ENCODE peak calls at places on chromosome 5, in four cellular contexts. L, A, O and I are unnamed samples.
A peak's percentile ranks its signal among the peaks of the same experiment; 100 is the strongest.

GRCh38 chr5:141172381-141173204 is at the start of gene PCDHB7:
- DNase-seq in A (no peak), O (no peak), L (no peak), I (peak; percentile 47)

GRCh38 chr5:11012295-11012694 is 251.3 kb upstream of the DAP start:
- DNase-seq in A (no peak), O (no peak), L (no peak), I (no peak)

GRCh38 chr5:81391-82021 is 10.5 kb upstream of the PLEKHG4B start:
- DNase-seq in A (no peak), O (no peak), L (no peak), I (no peak)

GRCh38 chr5:61322738-61323429 is 9.2 kb upstream of the ZSWIM6 start:
- DNase-seq in O (no peak), A (no peak), L (no peak), I (peak; percentile 17)

GRCh38 chr5:154430961-154431630 is 14.7 kb upstream of the SAP30L start:
- DNase-seq in A (no peak), O (no peak), L (no peak), I (no peak)

GRCh38 chr5:143552680-143553079 is 149.2 kb upstream of the NR3C1 start:
- DNase-seq in O (no peak), L (no peak), A (no peak), I (no peak)

GRCh38 chr5:100430268-100430900 is 104.8 kb upstream of the FAM174A start:
- DNase-seq in L (no peak), O (no peak), A (peak; percentile 38), I (peak; percentile 49)

GRCh38 chr5:102911973-102912372 is 156.9 kb downstream of the PAM start:
- DNase-seq in A (no peak), O (peak; percentile 43), L (peak; percentile 41), I (peak; percentile 39)

GRCh38 chr5:143023447-143024096 is 253.4 kb downstream of the ARHGAP26 start:
- DNase-seq in L (no peak), O (no peak), A (no peak), I (no peak)

GRCh38 chr5:133996683-133997252 is 8.0 kb downstream of the VDAC1 start:
- DNase-seq in A (no peak), O (no peak), L (no peak), I (no peak)

GRCh38 chr5:75756991-75757390 is 39.8 kb upstream of the POC5 start:
- DNase-seq in O (peak; percentile 7), L (peak; percentile 72), A (no peak), I (no peak)

GRCh38 chr5:124919752-124920151 is 173.3 kb upstream of the ZNF608 start:
- DNase-seq in O (no peak), A (no peak), L (no peak), I (no peak)

GRCh38 chr5:142512680-142513042 is 173.2 kb downstream of the FGF1 start:
- DNase-seq in L (peak; percentile 63), O (no peak), A (no peak), I (peak; percentile 19)

GRCh38 chr5:170273968-170274710 is 23.4 kb downstream of the LCP2 start:
- DNase-seq in L (no peak), O (no peak), A (no peak), I (peak; percentile 27)

GRCh38 chr5:94702729-94703128 is 84.3 kb downstream of the SLF1 start:
- DNase-seq in L (no peak), O (no peak), A (no peak), I (no peak)